ENCODE peak calls at places on chromosomes 6 and 20, in nine cellular contexts. T, B, G, Q, M, Z, D, O and S are unnamed samples. For H3K4me1, the result is how much of the 10 kb centered on the place peaks cover.

GRCh38 chr6:153790048-153790447 is 249.0 kb upstream of the OPRM1 start:
- DNase-seq in T (peak), B (peak), G (no peak), Q (no peak), M (no peak), Z (peak), D (no peak), O (no peak), S (no peak)

GRCh38 chr6:129766959-129767728 is 57.2 kb upstream of the ARHGAP18 start:
- DNase-seq in T (no peak), B (peak), G (peak), Q (no peak), M (no peak), Z (peak), D (peak), O (no peak), S (peak)

GRCh38 chr6:46688117-46688965 is 656 bp downstream of the TDRD6 start:
- DNase-seq in T (no peak), B (no peak), G (no peak), Q (no peak), M (no peak), Z (no peak), D (no peak), O (no peak), S (no peak)

GRCh38 chr20:6718660-6719059 is 48.8 kb upstream of the BMP2 start:
- DNase-seq in T (no peak), B (peak), G (no peak), Q (no peak), M (no peak), Z (no peak), D (no peak), O (no peak), S (no peak)

GRCh38 chr6:43938178-43939101 is 168.4 kb downstream of the VEGFA start:
- DNase-seq in T (no peak), B (no peak), G (no peak), Q (no peak), M (no peak), Z (peak), D (no peak), O (no peak), S (no peak)

GRCh38 chr6:137780447-137781034 is 86.5 kb upstream of the TNFAIP3 start:
- DNase-seq in T (no peak), B (no peak), G (no peak), Q (no peak), M (no peak), Z (no peak), D (no peak), O (no peak), S (no peak)

GRCh38 chr20:62409086-62409853 is 2.2 kb upstream of the CABLES2 start:
- DNase-seq in T (no peak), B (no peak), G (no peak), Q (no peak), M (no peak), Z (no peak), D (no peak), O (no peak), S (no peak)

GRCh38 chr6:90397929-90398674 is 101.5 kb upstream of the BACH2 start:
- DNase-seq in T (no peak), B (peak), G (no peak), Q (no peak), M (no peak), Z (peak), D (peak), O (no peak), S (peak)

GRCh38 chr20:14334306-14334930 is 3.0 kb downstream of the FLRT3 start:
- DNase-seq in T (peak), B (peak), G (no peak), Q (no peak), M (no peak), Z (peak), D (no peak), O (peak), S (no peak)

GRCh38 chr20:55099251-55099650 is 623.9 kb downstream of the DOK5 start:
- DNase-seq in T (no peak), B (no peak), G (no peak), Q (no peak), M (no peak), Z (no peak), D (no peak), O (no peak), S (no peak)

GRCh38 chr20:49185071-49185757 is 2.9 kb downstream of the STAU1 start:
- DNase-seq in T (no peak), B (no peak), G (no peak), Q (no peak), M (no peak), Z (no peak), D (no peak), O (no peak), S (no peak)
- H3K4me1 ChIP-seq in T (under half), B (under half), G (under half), Q (half or more), M (under half), Z (under half), D (under half), O (half or more), S (under half)

DNA sequence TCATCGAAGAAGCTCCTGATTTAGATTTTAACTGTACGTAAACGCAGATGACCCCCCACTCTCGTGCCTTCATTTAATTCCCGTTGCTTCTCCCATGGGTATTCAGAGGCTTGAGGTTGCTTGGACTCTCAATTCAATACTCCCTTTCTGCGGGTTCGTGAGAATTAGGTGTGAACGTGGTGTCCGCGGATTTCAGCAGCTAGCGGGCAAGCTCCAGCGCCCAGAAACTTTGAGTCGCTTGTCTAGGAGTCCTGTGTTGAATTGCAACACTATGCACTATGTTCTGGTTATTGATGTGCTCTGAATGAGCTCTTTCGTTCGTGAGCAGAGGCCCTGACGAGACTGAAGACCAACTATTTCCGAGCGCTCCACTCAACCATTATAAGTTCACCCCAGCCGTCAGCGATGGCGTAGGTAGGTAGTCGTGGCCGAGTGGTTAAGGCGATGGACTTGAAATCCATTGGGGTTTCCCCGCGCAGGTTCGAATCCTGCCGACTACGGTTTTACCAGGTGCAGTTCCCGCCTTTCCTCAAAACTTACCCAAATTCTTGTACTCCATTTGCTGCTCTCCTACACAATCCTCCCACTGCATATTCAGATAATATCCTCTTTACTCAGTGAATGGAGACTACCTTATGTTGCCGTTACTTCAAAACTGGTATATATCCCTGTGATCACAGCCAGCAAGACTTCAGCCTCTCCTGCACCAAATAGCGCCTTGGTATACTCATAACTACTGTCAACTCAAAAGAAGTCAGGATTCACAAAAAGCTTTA is 72.6 kb upstream of the ZNF184 start:
- DNase-seq in T (no peak), B (peak), G (no peak), Q (no peak), M (no peak), Z (peak), D (no peak), O (no peak), S (no peak)
- H3K27ac ChIP-seq in T (no peak), B (peak), G (no peak), Q (no peak), M (no peak), Z (no peak), D (no peak), O (no peak), S (no peak)

GRCh38 chr6:113662688-113663333 is 194.3 kb upstream of the MARCKS start:
- DNase-seq in T (no peak), B (no peak), G (no peak), Q (no peak), M (no peak), Z (no peak), D (no peak), O (no peak), S (no peak)

GRCh38 chr6:113662049-113662655 is 195.0 kb upstream of the MARCKS start:
- DNase-seq in T (no peak), B (no peak), G (no peak), Q (no peak), M (no peak), Z (no peak), D (no peak), O (no peak), S (no peak)

GRCh38 chr6:113668712-113669408 is 188.3 kb upstream of the MARCKS start:
- DNase-seq in T (no peak), B (no peak), G (no peak), Q (no peak), M (no peak), Z (no peak), D (no peak), O (no peak), S (no peak)

GRCh38 chr6:113669641-113670040 is 187.5 kb upstream of the MARCKS start:
- DNase-seq in T (no peak), B (no peak), G (no peak), Q (no peak), M (no peak), Z (no peak), D (no peak), O (no peak), S (no peak)

GRCh38 chr6:113664909-113665308 is 192.2 kb upstream of the MARCKS start:
- DNase-seq in T (no peak), B (no peak), G (no peak), Q (no peak), M (no peak), Z (no peak), D (no peak), O (no peak), S (no peak)
- H3K4me1 ChIP-seq in T (under half), B (under half), G (under half), Q (under half), M (under half), Z (under half), D (under half), O (under half), S (under half)

GRCh38 chr20:1918766-1919165 is 23.6 kb downstream of the SIRPA start:
- DNase-seq in T (no peak), B (no peak), G (no peak), Q (no peak), M (no peak), Z (no peak), D (no peak), O (no peak), S (no peak)
- H3K27ac ChIP-seq in T (no peak), B (no peak), G (no peak), Q (no peak), M (no peak), Z (no peak), D (no peak), O (no peak), S (no peak)

GRCh38 chr6:22827760-22828159 is 258.4 kb downstream of the HDGFL1 start:
- DNase-seq in T (no peak), B (no peak), G (no peak), Q (no peak), M (no peak), Z (no peak), D (no peak), O (no peak), S (no peak)

GRCh38 chr6:22828179-22829062 is 259.1 kb downstream of the HDGFL1 start:
- DNase-seq in T (peak), B (peak), G (no peak), Q (no peak), M (no peak), Z (peak), D (no peak), O (peak), S (no peak)

GRCh38 chr6:22829070-22829469 is 259.7 kb downstream of the HDGFL1 start:
- DNase-seq in T (no peak), B (peak), G (no peak), Q (no peak), M (no peak), Z (no peak), D (no peak), O (no peak), S (no peak)

GRCh38 chr6:22826961-22827360 is 257.6 kb downstream of the HDGFL1 start:
- DNase-seq in T (no peak), B (peak), G (no peak), Q (no peak), M (no peak), Z (no peak), D (no peak), O (no peak), S (no peak)

GRCh38 chr6:22830463-22830862 is 261.1 kb downstream of the HDGFL1 start:
- DNase-seq in T (no peak), B (peak), G (no peak), Q (no peak), M (no peak), Z (no peak), D (no peak), O (no peak), S (no peak)
- H3K4me1 ChIP-seq in T (under half), B (under half), G (under half), Q (under half), M (under half), Z (under half), D (under half), O (under half), S (under half)